ENCODE peak calls at places on chromosomes 12 and 14, in six cellular contexts. M, P, L, G, V and X are unnamed samples. For H3K9me3, the result is how much of the 10 kb centered on the place peaks cover.

GRCh38 chr14:96235426-96235825 is 20.6 kb upstream of the BDKRB1 start:
- DNase-seq in M (no peak), P (no peak), L (no peak), G (no peak), V (no peak), X (no peak)

GRCh38 chr12:48110691-48111315 is 4.9 kb upstream of the SENP1 start:
- DNase-seq in M (no peak), P (no peak), L (no peak), G (no peak), V (peak), X (no peak)

GRCh38 chr12:93763746-93764147 is 86.6 kb downstream of the CRADD start:
- DNase-seq in M (no peak), P (no peak), L (no peak), G (no peak), V (no peak), X (no peak)

GRCh38 chr12:89962648-89963047 is 254.0 kb upstream of the ATP2B1 start:
- DNase-seq in M (no peak), P (no peak), L (peak), G (no peak), V (no peak), X (no peak)

GRCh38 chr12:43776498-43776897 is 17.7 kb downstream of the IRAK4 start:
- DNase-seq in M (peak), P (peak), L (peak), G (peak), V (peak), X (peak)

GRCh38 chr12:84976133-84976532 is 59.9 kb downstream of the TSPAN19 start:
- DNase-seq in M (no peak), P (no peak), L (no peak), G (no peak), V (no peak), X (no peak)

GRCh38 chr12:113961921-113962710 is 4.0 kb downstream of the RBM19 start:
- DNase-seq in M (no peak), P (no peak), L (no peak), G (peak), V (no peak), X (no peak)

GRCh38 chr14:79074501-79074900 is 904.3 kb downstream of the NRXN3 start:
- DNase-seq in M (peak), P (no peak), L (no peak), G (no peak), V (no peak), X (no peak)

GRCh38 chr12:86774841-86775386 is 518.7 kb upstream of the MGAT4C start:
- DNase-seq in M (no peak), P (no peak), L (no peak), G (no peak), V (no peak), X (no peak)

GRCh38 chr14:105087308-105087962 is 22.2 kb upstream of the GPR132 start:
- DNase-seq in M (peak), P (peak), L (no peak), G (peak), V (no peak), X (peak)

GRCh38 chr14:76227450-76228050 is 75.8 kb downstream of the GPATCH2L start:
- DNase-seq in M (no peak), P (peak), L (no peak), G (peak), V (no peak), X (no peak)

GRCh38 chr14:55908071-55908470 is 210.1 kb upstream of the PELI2 start:
- DNase-seq in M (no peak), P (no peak), L (no peak), G (no peak), V (no peak), X (no peak)

GRCh38 chr12:44428825-44429224 is 447.3 kb downstream of the NELL2 start:
- DNase-seq in M (no peak), P (no peak), L (no peak), G (no peak), V (peak), X (peak)

GRCh38 chr12:111154180-111154579 is 214.7 kb downstream of the PHETA1 start:
- DNase-seq in M (no peak), P (no peak), L (no peak), G (no peak), V (no peak), X (no peak)

GRCh38 chr14:71610797-71611196 is 321.4 kb upstream of the RGS6 start:
- DNase-seq in M (no peak), P (no peak), L (no peak), G (no peak), V (no peak), X (peak)

GRCh38 chr12:68497702-68498101 is 113.0 kb upstream of the RAP1B start:
- DNase-seq in M (no peak), P (no peak), L (peak), G (peak), V (no peak), X (peak)

GRCh38 chr12:50112456-50113218 is 601 bp downstream of the COX14 start:
- DNase-seq in M (peak), P (peak), L (no peak), G (no peak), V (peak), X (no peak)

GRCh38 chr12:117968826-117969659 is at the start of gene KSR2:
- DNase-seq in M (peak), P (peak), L (peak), G (peak), V (peak), X (peak)

GRCh38 chr14:29030121-29030520 is 263.5 kb downstream of the FOXG1 start:
- DNase-seq in M (no peak), P (no peak), L (no peak), G (no peak), V (no peak), X (no peak)

GRCh38 chr12:25868193-25868592 is 90.3 kb upstream of the RASSF8 start:
- DNase-seq in M (no peak), P (no peak), L (no peak), G (no peak), V (no peak), X (no peak)

GRCh38 chr12:25861226-25861625 is 97.3 kb upstream of the RASSF8 start:
- DNase-seq in M (no peak), P (no peak), L (peak), G (no peak), V (no peak), X (no peak)

GRCh38 chr12:25872137-25872536 is 86.3 kb upstream of the RASSF8 start:
- DNase-seq in M (no peak), P (no peak), L (no peak), G (no peak), V (no peak), X (no peak)

GRCh38 chr12:25864287-25864686 is 94.2 kb upstream of the RASSF8 start:
- DNase-seq in M (no peak), P (no peak), L (no peak), G (no peak), V (no peak), X (peak)

GRCh38 chr12:25866586-25867378 is 91.7 kb upstream of the RASSF8 start:
- DNase-seq in M (no peak), P (no peak), L (no peak), G (peak), V (no peak), X (peak)
- H3K4me3 ChIP-seq in M (no peak), P (no peak), L (no peak), G (no peak), V (no peak), X (no peak)

DNA sequence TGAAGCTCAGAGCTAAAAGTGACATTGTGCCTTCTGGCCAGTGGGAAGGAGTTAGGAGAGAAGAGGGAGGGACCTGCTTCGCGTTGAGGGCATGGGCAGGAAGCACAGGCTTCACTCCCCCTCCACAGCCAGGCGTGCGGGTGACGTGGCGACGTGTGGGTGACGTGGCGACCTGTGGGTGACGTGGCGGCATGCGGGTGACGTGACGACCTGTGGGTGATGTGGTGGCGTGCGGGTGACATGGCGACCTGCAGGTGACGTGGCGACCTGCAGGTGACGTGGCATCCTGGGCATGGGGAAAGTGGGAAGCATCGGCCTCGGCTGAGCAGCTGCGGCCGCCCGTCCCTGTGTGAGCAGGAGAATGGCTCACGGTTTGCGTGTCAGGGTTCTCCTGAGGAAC is 8.2 kb upstream of the GALNT9 start:
- DNase-seq in M (no peak), P (no peak), L (no peak), G (no peak), V (no peak), X (no peak)
- H3K9me3 ChIP-seq in M (under half), P (under half), L (under half), G (under half), V (under half), X (under half)

GRCh38 chr14:101969480-101969879 is 5.1 kb downstream of the DYNC1H1 start:
- DNase-seq in M (no peak), P (no peak), L (no peak), G (no peak), V (no peak), X (no peak)

GRCh38 chr14:101972126-101972785 is 7.9 kb downstream of the DYNC1H1 start:
- DNase-seq in M (peak), P (peak), L (peak), G (peak), V (peak), X (peak)

GRCh38 chr14:101968186-101968585 is 3.8 kb downstream of the DYNC1H1 start:
- DNase-seq in M (no peak), P (no peak), L (no peak), G (no peak), V (no peak), X (no peak)

GRCh38 chr14:101973356-101973755 is 9.0 kb downstream of the DYNC1H1 start:
- DNase-seq in M (no peak), P (no peak), L (peak), G (no peak), V (no peak), X (no peak)

GRCh38 chr14:101970830-101971400 is 6.5 kb downstream of the DYNC1H1 start:
- DNase-seq in M (no peak), P (no peak), L (no peak), G (no peak), V (no peak), X (no peak)
- H3K4me3 ChIP-seq in M (no peak), P (no peak), L (no peak), G (no peak), V (no peak), X (no peak)

GRCh38 chr14:101293609-101294008 is 267.7 kb upstream of the DIO3 start:
- DNase-seq in M (no peak), P (no peak), L (no peak), G (no peak), V (peak), X (no peak)

GRCh38 chr14:101290681-101291080 is 270.6 kb upstream of the DIO3 start:
- DNase-seq in M (no peak), P (no peak), L (no peak), G (no peak), V (no peak), X (no peak)

GRCh38 chr14:101294136-101294535 is 267.2 kb upstream of the DIO3 start:
- DNase-seq in M (no peak), P (no peak), L (no peak), G (no peak), V (peak), X (no peak)

GRCh38 chr14:101291390-101291789 is 269.9 kb upstream of the DIO3 start:
- DNase-seq in M (no peak), P (no peak), L (no peak), G (no peak), V (no peak), X (no peak)

DNA sequence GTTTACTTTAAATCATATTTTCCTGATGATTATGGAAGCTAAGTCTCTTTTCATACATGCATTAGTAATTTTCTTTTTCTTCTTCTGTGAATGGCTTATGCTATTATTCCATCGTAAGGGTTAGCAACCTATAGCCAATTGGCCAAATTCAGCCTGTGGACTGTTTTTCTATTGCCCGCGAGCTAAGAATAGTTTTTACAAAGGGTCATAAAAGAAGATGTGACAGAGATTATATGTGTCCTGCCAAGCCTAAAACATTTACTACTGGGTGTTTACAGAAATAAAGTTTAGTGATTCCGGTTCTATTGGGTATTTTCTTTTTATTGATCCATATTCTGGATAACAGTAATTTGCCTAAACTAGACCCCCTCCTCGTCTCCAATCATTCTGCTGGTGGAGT is 268.8 kb upstream of the DIO3 start:
- DNase-seq in M (no peak), P (no peak), L (no peak), G (no peak), V (no peak), X (no peak)
- H3K9me3 ChIP-seq in M (under half), P (under half), L (under half), G (under half), V (under half), X (under half)

GRCh38 chr12:18262514-18262913 is 1.2 kb downstream of the PIK3C2G start:
- DNase-seq in M (no peak), P (no peak), L (no peak), G (peak), V (no peak), X (no peak)

GRCh38 chr12:18261273-18261672 is at the start of gene PIK3C2G:
- DNase-seq in M (peak), P (peak), L (no peak), G (peak), V (no peak), X (no peak)

GRCh38 chr12:18264581-18265075 is 3.3 kb downstream of the PIK3C2G start:
- DNase-seq in M (no peak), P (no peak), L (no peak), G (peak), V (no peak), X (no peak)

GRCh38 chr12:18259906-18260682 is 1.2 kb upstream of the PIK3C2G start:
- DNase-seq in M (no peak), P (no peak), L (no peak), G (peak), V (no peak), X (no peak)

DNA sequence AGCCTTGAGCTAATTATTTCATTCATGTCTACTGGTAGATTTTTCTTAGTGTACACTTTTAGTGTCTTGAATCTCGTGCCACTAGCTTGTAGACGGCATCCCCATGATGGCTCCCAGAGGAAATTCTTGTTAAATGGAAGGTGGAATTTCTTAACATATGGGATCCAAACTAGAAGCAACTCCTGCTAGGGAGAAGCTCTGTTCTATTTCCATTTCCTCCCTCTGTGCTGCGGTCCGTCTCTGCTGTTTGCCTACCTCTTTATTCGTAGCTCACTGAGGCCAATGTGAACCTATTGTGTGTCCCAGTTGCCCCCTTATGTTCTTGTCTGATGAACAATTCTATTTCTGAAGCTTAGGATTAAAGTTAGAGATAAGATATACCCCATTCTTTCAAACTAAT is 588 bp downstream of the PIK3C2G start:
- DNase-seq in M (peak), P (no peak), L (no peak), G (peak), V (no peak), X (no peak)
- H3K4me3 ChIP-seq in M (no peak), P (no peak), L (no peak), G (peak), V (no peak), X (no peak)

GRCh38 chr12:34393821-34394150 is 371.5 kb downstream of the ALG10 start:
- DNase-seq in M (no peak), P (no peak), L (no peak), G (no peak), V (no peak), X (no peak)
- H3K9me3 ChIP-seq in M (under half), P (under half), L (under half), G (half or more), V (under half), X (under half)